ENCODE peak calls at places on chromosomes 2 and 18, in eight cellular contexts. C, I, R, N, S, B, Y and L are unnamed samples.

GRCh38 chr2:94956797-94957391 is 68.6 kb upstream of the MAL start:
- DNase-seq in N (no peak), R (no peak), I (peak; percentile 11), C (peak; percentile 42), S (peak; percentile 36), Y (peak; percentile 3), B (peak; percentile 51), L (peak; percentile 33)

GRCh38 chr2:134799936-134800335 is 38.5 kb upstream of the ACMSD start:
- DNase-seq in N (no peak), Y (no peak), R (no peak), B (no peak), C (peak; percentile 24), I (no peak), S (peak; percentile 10), L (no peak)

GRCh38 chr2:36389081-36389480 is 33.5 kb downstream of the CRIM1 start:
- DNase-seq in N (no peak), Y (no peak), S (peak; percentile 58), B (no peak), C (peak; percentile 71), I (no peak), R (no peak), L (peak; percentile 49)

GRCh38 chr2:135471106-135471505 is 59.9 kb downstream of the ZRANB3 start:
- DNase-seq in R (no peak), C (no peak), N (no peak), S (no peak), I (no peak), Y (no peak), B (no peak), L (no peak)

GRCh38 chr2:45191972-45192371 is 182.7 kb upstream of the SIX2 start:
- DNase-seq in N (no peak), B (no peak), C (no peak), I (no peak), R (no peak), Y (no peak), S (no peak), L (no peak)

GRCh38 chr2:47072728-47073191 is 82.3 kb downstream of the STPG4 start:
- DNase-seq in B (peak; percentile 80), C (no peak), N (no peak), R (no peak), S (peak; percentile 36), I (no peak), Y (no peak), L (no peak)

GRCh38 chr2:58762176-58762781 is 521.2 kb upstream of the FANCL start:
- DNase-seq in Y (peak; percentile 58), N (no peak), I (peak; percentile 61), S (peak; percentile 77), R (peak; percentile 29), B (peak; percentile 62), C (peak; percentile 74), L (peak; percentile 35)

GRCh38 chr18:48790226-48790863 is 160.4 kb downstream of the SMAD7 start:
- DNase-seq in S (no peak), I (no peak), R (no peak), B (no peak), N (no peak), Y (no peak), C (no peak), L (no peak)

GRCh38 chr2:127195140-127196074 is 24.7 kb downstream of the CYP27C1 start:
- DNase-seq in Y (no peak), B (no peak), R (no peak), N (no peak), I (no peak), S (no peak), C (no peak), L (no peak)

GRCh38 chr2:127516031-127516430 is 10.3 kb downstream of the IWS1 start:
- DNase-seq in C (no peak), I (no peak), S (peak; percentile 96), N (no peak), B (no peak), R (peak; percentile 39), Y (peak; percentile 12), L (no peak)

GRCh38 chr18:52409732-52410131 is 69.7 kb downstream of the DCC start:
- DNase-seq in C (peak; percentile 76), I (no peak), R (no peak), B (no peak), Y (no peak), N (no peak), S (no peak), L (no peak)

GRCh38 chr2:180141600-180141999 is 134.5 kb upstream of the CWC22 start:
- DNase-seq in I (no peak), C (no peak), Y (no peak), R (no peak), N (no peak), S (no peak), B (no peak), L (no peak)

GRCh38 chr2:164896634-164897033 is 55.0 kb upstream of the COBLL1 start:
- DNase-seq in S (peak; percentile 76), Y (peak; percentile 49), N (no peak), C (peak; percentile 78), I (no peak), R (no peak), B (peak; percentile 39), L (peak; percentile 78)